ENCODE peak calls at places on chromosomes 12 and 14, in seven cellular contexts. Y, V, I, C, N, W and Q are unnamed samples.
A peak's percentile ranks its signal among the peaks of the same experiment; 100 is the strongest.

GRCh38 chr12:121145221-121145620 is 12.5 kb downstream of the P2RX7 start:
- DNase-seq in Y (no peak), V (peak; percentile 46), I (no peak), C (peak; percentile 23), N (no peak), W (no peak), Q (no peak)

GRCh38 chr12:84727964-84728363 is 184.6 kb downstream of the SLC6A15 start:
- DNase-seq in Y (no peak), V (no peak), I (no peak), C (peak; percentile 14), N (no peak), W (no peak), Q (peak; percentile 8)

GRCh38 chr12:39103552-39104165 is 198.3 kb upstream of the CPNE8 start:
- DNase-seq in Y (no peak), V (peak; percentile 81), I (peak; percentile 37), C (peak; percentile 24), N (no peak), W (peak; percentile 19), Q (peak; percentile 37)

GRCh38 chr12:32115404-32116104 is 8.9 kb downstream of the BICD1 start:
- DNase-seq in Y (peak; percentile 97), V (peak; percentile 23), I (peak; percentile 95), C (peak; percentile 99), N (peak; percentile 86), W (peak; percentile 99), Q (peak; percentile 100)

GRCh38 chr12:131122631-131123030 is 168.9 kb downstream of the ADGRD1 start:
- DNase-seq in Y (peak; percentile 55), V (no peak), I (no peak), C (no peak), N (no peak), W (no peak), Q (no peak)

GRCh38 chr12:57772429-57773322 is at the start of gene EEF1AKMT3:
- DNase-seq in Y (peak; percentile 86), V (peak; percentile 64), I (peak; percentile 46), C (peak; percentile 33), N (peak; percentile 77), W (peak; percentile 76), Q (no peak)

GRCh38 chr12:114759635-114760034 is 75.7 kb upstream of the TBX3 start:
- DNase-seq in Y (no peak), V (no peak), I (no peak), C (no peak), N (no peak), W (peak; percentile 21), Q (no peak)

GRCh38 chr12:112230136-112230535 is 104.8 kb downstream of the TRAFD1 start:
- DNase-seq in Y (no peak), V (no peak), I (no peak), C (no peak), N (no peak), W (no peak), Q (no peak)

GRCh38 chr12:117189725-117190209 is 503 bp downstream of the FBXO21 start:
- DNase-seq in Y (peak; percentile 69), V (peak; percentile 85), I (peak; percentile 7), C (peak; percentile 33), N (peak; percentile 67), W (peak; percentile 54), Q (no peak)

GRCh38 chr14:35215110-35215872 is 76.9 kb upstream of the PSMA6 start:
- DNase-seq in Y (no peak), V (peak; percentile 79), I (peak; percentile 17), C (peak; percentile 32), N (no peak), W (no peak), Q (peak; percentile 51)

GRCh38 chr12:40336573-40337199 is 111.9 kb downstream of the LRRK2 start:
- DNase-seq in Y (no peak), V (peak; percentile 63), I (no peak), C (no peak), N (no peak), W (no peak), Q (no peak)

GRCh38 chr12:6141048-6141447 is 16.6 kb upstream of the VWF start:
- DNase-seq in Y (no peak), V (no peak), I (peak; percentile 26), C (peak; percentile 66), N (no peak), W (no peak), Q (no peak)

GRCh38 chr14:105476937-105477658 is 2.5 kb downstream of the CRIP2 start:
- DNase-seq in Y (no peak), V (no peak), I (no peak), C (no peak), N (no peak), W (no peak), Q (no peak)

GRCh38 chr14:85943187-85943586 is 413.2 kb downstream of the FLRT2 start:
- DNase-seq in Y (no peak), V (no peak), I (no peak), C (no peak), N (no peak), W (no peak), Q (no peak)

GRCh38 chr12:5524116-5524768 is 92.3 kb downstream of the NTF3 start:
- DNase-seq in Y (no peak), V (no peak), I (peak; percentile 3), C (no peak), N (no peak), W (no peak), Q (no peak)

GRCh38 chr12:65879878-65880277 is 55.6 kb downstream of the HMGA2 start:
- DNase-seq in Y (no peak), V (no peak), I (no peak), C (peak; percentile 78), N (no peak), W (no peak), Q (peak; percentile 86)

GRCh38 chr12:12008232-12008850 is 62.4 kb upstream of the BCL2L14 start:
- DNase-seq in Y (no peak), V (no peak), I (no peak), C (no peak), N (no peak), W (no peak), Q (no peak)

GRCh38 chr14:102187044-102187443 is 47.3 kb downstream of the WDR20 start:
- DNase-seq in Y (no peak), V (no peak), I (no peak), C (peak; percentile 66), N (no peak), W (peak; percentile 35), Q (peak; percentile 82)

GRCh38 chr12:32261638-32262037 is 137.7 kb upstream of the FGD4 start:
- DNase-seq in Y (no peak), V (peak; percentile 90), I (no peak), C (no peak), N (no peak), W (no peak), Q (no peak)

GRCh38 chr14:32330356-32331226 is 1.5 kb downstream of the AKAP6 start:
- DNase-seq in Y (no peak), V (no peak), I (no peak), C (no peak), N (no peak), W (no peak), Q (no peak)

GRCh38 chr12:31783996-31784645 is 55.3 kb upstream of the AMN1 start:
- DNase-seq in Y (no peak), V (no peak), I (no peak), C (no peak), N (no peak), W (no peak), Q (no peak)

GRCh38 chr12:67999244-67999643 is 10.0 kb downstream of the IFNG-AS1 start:
- DNase-seq in Y (no peak), V (no peak), I (no peak), C (no peak), N (no peak), W (no peak), Q (no peak)

GRCh38 chr12:6451348-6452244 is at the start of gene TAPBPL:
- DNase-seq in Y (peak; percentile 96), V (peak; percentile 88), I (peak; percentile 84), C (peak; percentile 70), N (peak; percentile 84), W (peak; percentile 74), Q (peak; percentile 52)

GRCh38 chr12:71840226-71840847 is 778 bp downstream of the TBC1D15 start:
- DNase-seq in Y (no peak), V (no peak), I (peak; percentile 11), C (peak; percentile 50), N (no peak), W (peak; percentile 25), Q (peak; percentile 32)

GRCh38 chr14:93939304-93940229 is 12.4 kb downstream of the FAM181A start:
- DNase-seq in Y (peak; percentile 86), V (peak; percentile 92), I (peak; percentile 73), C (peak; percentile 61), N (peak; percentile 73), W (peak; percentile 67), Q (no peak)
- H3K4me3 ChIP-seq in Y (peak overlapping the region; percentile 30), V (no peak overlapping the region), I (peak overlapping the region; percentile 12), C (peak overlapping the region; percentile 26), N (peak overlapping the region; percentile 20), W (peak overlapping the region; percentile 31), Q (peak overlapping the region; percentile 12)

GRCh38 chr12:47014474-47014873 is 64.9 kb upstream of the PCED1B start:
- DNase-seq in Y (no peak), V (no peak), I (no peak), C (peak; percentile 85), N (no peak), W (peak; percentile 77), Q (peak; percentile 84)
- H3K4me3 ChIP-seq in Y (no peak overlapping the region), V (no peak overlapping the region), I (no peak overlapping the region), C (no peak overlapping the region), N (no peak overlapping the region), W (no peak overlapping the region), Q (no peak overlapping the region)

GRCh38 chr12:92130999-92131398 is 14.6 kb downstream of the BTG1 start:
- DNase-seq in Y (no peak), V (no peak), I (no peak), C (no peak), N (no peak), W (no peak), Q (no peak)

GRCh38 chr12:92133795-92134637 is 11.6 kb downstream of the BTG1 start:
- DNase-seq in Y (no peak), V (no peak), I (no peak), C (no peak), N (no peak), W (no peak), Q (no peak)

GRCh38 chr12:92133166-92133565 is 12.5 kb downstream of the BTG1 start:
- DNase-seq in Y (no peak), V (no peak), I (no peak), C (no peak), N (no peak), W (no peak), Q (no peak)

GRCh38 chr12:92134638-92135274 is 10.9 kb downstream of the BTG1 start:
- DNase-seq in Y (no peak), V (no peak), I (no peak), C (no peak), N (no peak), W (no peak), Q (peak; percentile 48)

GRCh38 chr12:92132282-92132681 is 13.4 kb downstream of the BTG1 start:
- DNase-seq in Y (no peak), V (no peak), I (no peak), C (no peak), N (no peak), W (no peak), Q (no peak)
- H3K4me3 ChIP-seq in Y (no peak overlapping the region), V (no peak overlapping the region), I (no peak overlapping the region), C (no peak overlapping the region), N (no peak overlapping the region), W (no peak overlapping the region), Q (no peak overlapping the region)

DNA sequence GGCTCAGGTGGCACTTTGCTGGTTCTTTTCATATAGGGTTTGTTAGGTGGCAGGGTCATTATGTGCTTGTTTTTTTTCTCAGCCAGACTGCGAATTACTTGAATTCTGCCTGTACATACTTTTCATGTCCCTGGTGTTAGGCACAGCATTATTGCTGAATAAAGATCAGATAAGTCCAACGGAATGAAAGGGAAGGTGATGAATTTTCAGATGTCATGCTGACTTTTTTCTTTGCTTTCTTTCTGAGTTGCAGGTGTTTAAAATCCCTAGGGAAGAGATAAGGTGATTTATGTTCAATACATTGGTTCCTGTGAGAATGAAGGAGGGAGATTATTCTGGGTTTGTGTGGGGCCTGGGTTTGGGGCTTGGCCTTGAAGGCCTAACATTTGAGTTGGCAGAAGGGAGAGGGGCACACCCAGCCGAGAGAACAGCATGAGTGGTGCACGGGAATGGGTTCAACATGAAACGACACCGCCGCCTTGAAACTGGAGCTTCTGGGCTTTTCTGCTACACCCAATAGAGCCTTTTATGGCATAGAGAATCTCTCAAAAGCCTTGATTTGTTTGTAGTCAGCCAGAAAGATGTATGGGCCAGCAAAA is 476.8 kb downstream of the PCNX1 start:
- DNase-seq in Y (no peak), V (no peak), I (no peak), C (no peak), N (no peak), W (no peak), Q (no peak)
- H3K4me3 ChIP-seq in Y (no peak overlapping the region), V (no peak overlapping the region), I (no peak overlapping the region), C (no peak overlapping the region), N (no peak overlapping the region), W (no peak overlapping the region), Q (no peak overlapping the region)